ENCODE peak calls at places on chromosome 19, in ten cellular contexts. One of them, this sample, is unnamed.
A peak's percentile ranks its signal among the peaks of the same experiment; 100 is the strongest.

GRCh38 chr19:33292595-33293254 is 9.6 kb downstream of the CEBPA start:
- DNase-seq in fibroblast of mammary gland: peak; percentile 33
- DNase-seq in T-helper 17 cell: no peak
- DNase-seq in midbrain: no peak
- DNase-seq in ureter: no peak
- DNase-seq in NCI-H146: no peak
- DNase-seq in B cell: no peak
- DNase-seq in stimulated activated CD8-positive, alpha-beta memory T cell treated with anti-CD3 and anti-CD28 coated beads, Interleukin-4, amount 100 ng/mL, for 1 hour: no peak
- DNase-seq in H54: peak; percentile 67
- DNase-seq in astrocyte: no peak
- DNase-seq in this sample: peak; percentile 48

GRCh38 chr19:5099822-5100221 is 130.9 kb downstream of the KDM4B start:
- DNase-seq in fibroblast of mammary gland: no peak
- DNase-seq in T-helper 17 cell: no peak
- DNase-seq in midbrain: no peak
- DNase-seq in ureter: no peak
- DNase-seq in NCI-H146: no peak
- DNase-seq in B cell: no peak
- DNase-seq in stimulated activated CD8-positive, alpha-beta memory T cell treated with anti-CD3 and anti-CD28 coated beads, Interleukin-4, amount 100 ng/mL, for 1 hour: no peak
- DNase-seq in H54: no peak
- DNase-seq in astrocyte: no peak
- DNase-seq in this sample: no peak

GRCh38 chr19:50475101-50475568 is 1.2 kb upstream of the EMC10 start:
- DNase-seq in fibroblast of mammary gland: no peak
- DNase-seq in T-helper 17 cell: no peak
- DNase-seq in midbrain: no peak
- DNase-seq in ureter: no peak
- DNase-seq in NCI-H146: no peak
- DNase-seq in B cell: no peak
- DNase-seq in stimulated activated CD8-positive, alpha-beta memory T cell treated with anti-CD3 and anti-CD28 coated beads, Interleukin-4, amount 100 ng/mL, for 1 hour: no peak
- DNase-seq in H54: no peak
- DNase-seq in astrocyte: no peak
- DNase-seq in this sample: no peak

GRCh38 chr19:19488875-19489690 is 26.3 kb downstream of the TSSK6 start:
- DNase-seq in fibroblast of mammary gland: peak; percentile 97
- DNase-seq in T-helper 17 cell: peak; percentile 81
- DNase-seq in midbrain: peak; percentile 70
- DNase-seq in ureter: peak; percentile 95
- DNase-seq in NCI-H146: peak; percentile 97
- DNase-seq in B cell: peak; percentile 83
- DNase-seq in stimulated activated CD8-positive, alpha-beta memory T cell treated with anti-CD3 and anti-CD28 coated beads, Interleukin-4, amount 100 ng/mL, for 1 hour: peak; percentile 50
- DNase-seq in H54: peak; percentile 87
- DNase-seq in astrocyte: peak; percentile 88
- DNase-seq in this sample: peak; percentile 95

GRCh38 chr19:23391239-23391638 is 4.0 kb downstream of the ZNF91 start:
- DNase-seq in fibroblast of mammary gland: no peak
- DNase-seq in T-helper 17 cell: no peak
- DNase-seq in midbrain: no peak
- DNase-seq in ureter: no peak
- DNase-seq in NCI-H146: no peak
- DNase-seq in B cell: no peak
- DNase-seq in stimulated activated CD8-positive, alpha-beta memory T cell treated with anti-CD3 and anti-CD28 coated beads, Interleukin-4, amount 100 ng/mL, for 1 hour: no peak
- DNase-seq in H54: no peak
- DNase-seq in astrocyte: no peak
- DNase-seq in this sample: no peak

GRCh38 chr19:45403781-45404556 is 900 bp downstream of the PPP1R13L start:
- DNase-seq in fibroblast of mammary gland: no peak
- DNase-seq in T-helper 17 cell: peak; percentile 57
- DNase-seq in midbrain: no peak
- DNase-seq in ureter: peak; percentile 85
- DNase-seq in NCI-H146: peak; percentile 52
- DNase-seq in B cell: peak; percentile 65
- DNase-seq in stimulated activated CD8-positive, alpha-beta memory T cell treated with anti-CD3 and anti-CD28 coated beads, Interleukin-4, amount 100 ng/mL, for 1 hour: no peak
- DNase-seq in H54: peak; percentile 42
- DNase-seq in astrocyte: no peak
- DNase-seq in this sample: peak; percentile 54

GRCh38 chr19:7509625-7510024 is 6.3 kb upstream of the ZNF358 start:
- DNase-seq in fibroblast of mammary gland: no peak
- DNase-seq in T-helper 17 cell: no peak
- DNase-seq in midbrain: no peak
- DNase-seq in ureter: no peak
- DNase-seq in NCI-H146: no peak
- DNase-seq in B cell: no peak
- DNase-seq in stimulated activated CD8-positive, alpha-beta memory T cell treated with anti-CD3 and anti-CD28 coated beads, Interleukin-4, amount 100 ng/mL, for 1 hour: no peak
- DNase-seq in H54: no peak
- DNase-seq in astrocyte: no peak
- DNase-seq in this sample: no peak

GRCh38 chr19:40543029-40543597 is 33.6 kb upstream of the SHKBP1 start:
- DNase-seq in fibroblast of mammary gland: no peak
- DNase-seq in T-helper 17 cell: no peak
- DNase-seq in midbrain: no peak
- DNase-seq in ureter: no peak
- DNase-seq in NCI-H146: no peak
- DNase-seq in B cell: no peak
- DNase-seq in stimulated activated CD8-positive, alpha-beta memory T cell treated with anti-CD3 and anti-CD28 coated beads, Interleukin-4, amount 100 ng/mL, for 1 hour: no peak
- DNase-seq in H54: no peak
- DNase-seq in astrocyte: no peak
- DNase-seq in this sample: no peak

GRCh38 chr19:7792286-7792685 is 29.2 kb downstream of the CLEC4M start:
- DNase-seq in fibroblast of mammary gland: no peak
- DNase-seq in T-helper 17 cell: no peak
- DNase-seq in midbrain: no peak
- DNase-seq in ureter: peak; percentile 58
- DNase-seq in NCI-H146: no peak
- DNase-seq in B cell: no peak
- DNase-seq in stimulated activated CD8-positive, alpha-beta memory T cell treated with anti-CD3 and anti-CD28 coated beads, Interleukin-4, amount 100 ng/mL, for 1 hour: no peak
- DNase-seq in H54: no peak
- DNase-seq in astrocyte: no peak
- DNase-seq in this sample: no peak

GRCh38 chr19:1038995-1039645 is 787 bp upstream of the ABCA7 start:
- DNase-seq in fibroblast of mammary gland: no peak
- DNase-seq in T-helper 17 cell: no peak
- DNase-seq in midbrain: no peak
- DNase-seq in ureter: no peak
- DNase-seq in NCI-H146: no peak
- DNase-seq in B cell: no peak
- DNase-seq in stimulated activated CD8-positive, alpha-beta memory T cell treated with anti-CD3 and anti-CD28 coated beads, Interleukin-4, amount 100 ng/mL, for 1 hour: no peak
- DNase-seq in H54: no peak
- DNase-seq in astrocyte: no peak
- DNase-seq in this sample: no peak

This sample was measured in M059J.